ENCODE peak calls at places on chromosomes 11 and 22, in six cellular contexts. A is keratinocyte, O is GM23248, V is fibroblast of lung, I is HCT116, U is endothelial cell of umbilical vein. B is an unnamed sample.

GRCh38 chr22:39474351-39474991 is 17.7 kb downstream of the MGAT3 start:
- DNase-seq in A (no peak), O (peak; percentile 28), V (no peak), I (no peak), U (no peak), B (no peak)

GRCh38 chr11:57095896-57096295 is 85.9 kb upstream of the LRRC55 start:
- DNase-seq in A (no peak), O (no peak), V (no peak), I (no peak), U (no peak), B (no peak)

GRCh38 chr11:64021742-64022067 is 14.0 kb upstream of the FLRT1 start:
- DNase-seq in A (no peak), O (no peak), V (no peak), I (no peak), U (no peak), B (no peak)

GRCh38 chr22:36358533-36359171 is 29.1 kb downstream of the MYH9 start:
- DNase-seq in A (no peak), O (peak; percentile 60), V (peak; percentile 59), I (no peak), U (no peak), B (no peak)

GRCh38 chr11:33716236-33716635 is 15.6 kb upstream of the C11orf91 start:
- DNase-seq in A (peak; percentile 73), O (peak; percentile 63), V (peak; percentile 60), I (no peak), U (peak; percentile 66), B (no peak)

GRCh38 chr22:20547029-20547428 is 39.6 kb downstream of the MED15 start:
- DNase-seq in A (no peak), O (no peak), V (no peak), I (no peak), U (no peak), B (no peak)

GRCh38 chr11:117544431-117544830 is 216.8 kb downstream of the CEP164 start:
- DNase-seq in A (no peak), O (no peak), V (no peak), I (no peak), U (no peak), B (no peak)

GRCh38 chr11:64352099-64353005 is 6.6 kb upstream of the RPS6KA4 start:
- DNase-seq in A (no peak), O (no peak), V (no peak), I (no peak), U (no peak), B (no peak)

GRCh38 chr11:12150831-12151382 is 40.5 kb downstream of the MICAL2 start:
- DNase-seq in A (no peak), O (peak; percentile 65), V (peak; percentile 85), I (no peak), U (no peak), B (no peak)

GRCh38 chr11:212150-213100 is 4.9 kb downstream of the RIC8A start:
- DNase-seq in A (no peak), O (no peak), V (no peak), I (no peak), U (no peak), B (no peak)

GRCh38 chr22:35949243-35949642 is 79.4 kb downstream of the RBFOX2 start:
- DNase-seq in A (no peak), O (no peak), V (no peak), I (no peak), U (no peak), B (no peak)

GRCh38 chr22:45469573-45470383 is 32.9 kb upstream of the FBLN1 start:
- DNase-seq in A (peak; percentile 46), O (peak; percentile 49), V (peak; percentile 72), I (no peak), U (no peak), B (no peak)

GRCh38 chr11:10493041-10493663 is 38.1 kb downstream of the AMPD3 start:
- DNase-seq in A (no peak), O (no peak), V (no peak), I (no peak), U (no peak), B (no peak)

GRCh38 chr11:30730011-30730410 is 143.9 kb upstream of the MPPED2 start:
- DNase-seq in A (no peak), O (no peak), V (no peak), I (no peak), U (no peak), B (no peak)

GRCh38 chr22:38172489-38173155 is 9.0 kb downstream of the PLA2G6 start:
- DNase-seq in A (no peak), O (peak; percentile 49), V (peak; percentile 62), I (no peak), U (peak; percentile 98), B (no peak)

GRCh38 chr11:128522943-128523518 is 64.3 kb downstream of the ETS1 start:
- DNase-seq in A (no peak), O (peak; percentile 57), V (no peak), I (no peak), U (no peak), B (no peak)

GRCh38 chr22:20429254-20430100 is 8.1 kb downstream of the SCARF2 start:
- DNase-seq in A (peak; percentile 30), O (no peak), V (no peak), I (no peak), U (no peak), B (no peak)

GRCh38 chr11:107856981-107857517 is 1.5 kb downstream of the SLC35F2 start:
- DNase-seq in A (no peak), O (peak; percentile 20), V (no peak), I (peak; percentile 62), U (no peak), B (no peak)

GRCh38 chr11:69423611-69424385 is 57.7 kb upstream of the LINC01488 start:
- DNase-seq in A (no peak), O (no peak), V (no peak), I (no peak), U (no peak), B (no peak)

GRCh38 chr11:94194712-94195111 is 66.1 kb downstream of the PANX1 start:
- DNase-seq in A (no peak), O (no peak), V (no peak), I (no peak), U (no peak), B (no peak)

GRCh38 chr11:35082322-35083180 is 56.4 kb upstream of the CD44 start:
- DNase-seq in A (peak; percentile 84), O (peak; percentile 95), V (peak; percentile 60), I (peak; percentile 81), U (no peak), B (no peak)

GRCh38 chr11:1152316-1153104 is 5.2 kb upstream of the MUC5AC start:
- DNase-seq in A (no peak), O (no peak), V (peak; percentile 21), I (no peak), U (no peak), B (no peak)

GRCh38 chr11:67434395-67434881 is 3.0 kb downstream of the PTPRCAP start:
- DNase-seq in A (no peak), O (no peak), V (no peak), I (no peak), U (no peak), B (no peak)

GRCh38 chr22:50184004-50184461 is 1.7 kb upstream of the TRABD start:
- DNase-seq in A (no peak), O (peak; percentile 77), V (peak; percentile 51), I (no peak), U (no peak), B (no peak)

GRCh38 chr11:100902454-100903141 is 215.5 kb downstream of the ARHGAP42 start:
- DNase-seq in A (no peak), O (no peak), V (no peak), I (no peak), U (no peak), B (no peak)

GRCh38 chr11:127843483-127844396 is 743.6 kb downstream of the ETS1 start:
- DNase-seq in A (peak; percentile 19), O (peak; percentile 88), V (peak; percentile 56), I (no peak), U (peak; percentile 54), B (no peak)

GRCh38 chr11:114160884-114161283 is 101.4 kb downstream of the ZBTB16 start:
- DNase-seq in A (peak; percentile 66), O (no peak), V (peak; percentile 53), I (no peak), U (no peak), B (no peak)

GRCh38 chr11:2809854-2810253 is 75.7 kb downstream of the CDKN1C start:
- DNase-seq in A (no peak), O (no peak), V (no peak), I (no peak), U (no peak), B (no peak)

GRCh38 chr11:2808850-2809847 is 76.4 kb downstream of the CDKN1C start:
- DNase-seq in A (no peak), O (no peak), V (no peak), I (no peak), U (no peak), B (no peak)

GRCh38 chr11:2806351-2807058 is 79.1 kb downstream of the CDKN1C start:
- DNase-seq in A (no peak), O (no peak), V (no peak), I (no peak), U (no peak), B (no peak)

GRCh38 chr11:2807276-2807681 is 78.3 kb downstream of the CDKN1C start:
- DNase-seq in A (no peak), O (no peak), V (peak; percentile 41), I (no peak), U (peak; percentile 26), B (no peak)

GRCh38 chr11:2807801-2808241 is 77.8 kb downstream of the CDKN1C start:
- DNase-seq in A (no peak), O (no peak), V (no peak), I (no peak), U (no peak), B (no peak)
- TF ChIP-seq EZH2 in A (no peak), O (no peak), V (no peak), I (no peak), U (no peak), B (no peak)

GRCh38 chr22:19169002-19169946 is 9.3 kb downstream of the SLC25A1 start:
- DNase-seq in A (no peak), O (peak; percentile 41), V (no peak), I (no peak), U (no peak), B (no peak)
- TF ChIP-seq EZH2 in A (peak; percentile 91), O (no peak), V (peak; percentile 55), I (no peak), U (peak; percentile 80), B (peak; percentile 69)

GRCh38 chr22:43465291-43466015 is 53.6 kb downstream of the MPPED1 start:
- DNase-seq in A (no peak), O (no peak), V (no peak), I (no peak), U (no peak), B (no peak)

GRCh38 chr22:43467571-43467970 is 55.8 kb downstream of the MPPED1 start:
- DNase-seq in A (no peak), O (no peak), V (no peak), I (no peak), U (no peak), B (no peak)

GRCh38 chr22:43464809-43465208 is 53.0 kb downstream of the MPPED1 start:
- DNase-seq in A (no peak), O (no peak), V (no peak), I (no peak), U (no peak), B (no peak)

GRCh38 chr22:43466710-43467109 is 54.9 kb downstream of the MPPED1 start:
- DNase-seq in A (no peak), O (no peak), V (no peak), I (no peak), U (no peak), B (no peak)

GRCh38 chr22:43467171-43467570 is 55.4 kb downstream of the MPPED1 start:
- DNase-seq in A (no peak), O (no peak), V (no peak), I (no peak), U (no peak), B (no peak)
- TF ChIP-seq EZH2 in A (no peak), O (no peak), V (no peak), I (no peak), U (no peak), B (no peak)

GRCh38 chr11:13278620-13279486 is 1.3 kb downstream of the BMAL1 start:
- DNase-seq in A (no peak), O (peak; percentile 40), V (no peak), I (no peak), U (peak; percentile 11), B (no peak)
- TF ChIP-seq EZH2 in A (no peak), O (no peak), V (peak; percentile 42), I (no peak), U (peak; percentile 95), B (peak; percentile 70)